ENCODE peak calls at places on chromosomes 3 and 15, in eight cellular contexts. B, I, Y, Q, X, U, F and P are unnamed samples.

GRCh38 chr3:66376568-66376967 is 124.3 kb downstream of the LRIG1 start:
- DNase-seq in X (no peak), Q (no peak), Y (no peak), U (no peak), I (no peak), F (no peak), B (peak), P (no peak)

GRCh38 chr3:188006726-188007393 is 147.1 kb upstream of the LPP start:
- DNase-seq in U (no peak), I (no peak), X (no peak), Q (no peak), F (no peak), B (no peak), Y (peak), P (no peak)

GRCh38 chr15:83378921-83379561 is 68.1 kb upstream of the SH3GL3 start:
- DNase-seq in X (no peak), Q (no peak), F (no peak), U (peak), I (no peak), B (no peak), Y (no peak), P (no peak)

GRCh38 chr3:14915636-14916222 is 31.7 kb upstream of the NR2C2 start:
- DNase-seq in B (no peak), Y (peak), F (no peak), I (peak), U (no peak), Q (no peak), X (no peak), P (no peak)

GRCh38 chr15:76206325-76206976 is 104.8 kb downstream of the ETFA start:
- DNase-seq in Y (no peak), B (peak), Q (no peak), X (no peak), F (peak), U (no peak), I (peak), P (no peak)

GRCh38 chr3:115245437-115245836 is 98.3 kb upstream of the ZBTB20 start:
- DNase-seq in Y (no peak), U (no peak), B (peak), I (no peak), Q (no peak), X (no peak), F (no peak), P (no peak)

GRCh38 chr3:149442845-149443544 is 31.5 kb upstream of the TM4SF4 start:
- DNase-seq in Q (no peak), F (peak), Y (no peak), U (no peak), X (no peak), B (peak), I (no peak), P (no peak)

GRCh38 chr3:155745795-155746550 is 1.1 kb upstream of the PLCH1 start:
- DNase-seq in Q (no peak), X (no peak), F (peak), B (no peak), U (peak), I (peak), Y (peak), P (no peak)

GRCh38 chr3:125440559-125440955 is 65.4 kb upstream of the ZNF148 start:
- DNase-seq in F (no peak), I (no peak), U (no peak), Y (no peak), Q (no peak), B (no peak), X (no peak), P (no peak)

GRCh38 chr15:49506341-49506740 is 83.3 kb downstream of the FGF7 start:
- DNase-seq in I (no peak), Q (no peak), U (no peak), X (no peak), F (no peak), B (no peak), Y (peak), P (no peak)

GRCh38 chr3:172848910-172849309 is 98.4 kb downstream of the ECT2 start:
- DNase-seq in B (peak), Q (no peak), F (no peak), I (no peak), X (no peak), Y (no peak), U (no peak), P (no peak)

GRCh38 chr3:178022599-178022998 is 513.6 kb upstream of the KCNMB2 start:
- DNase-seq in F (no peak), U (no peak), X (no peak), Y (no peak), B (peak), I (no peak), Q (no peak), P (no peak)

GRCh38 chr3:140303875-140304274 is 368.9 kb downstream of the CLSTN2 start:
- DNase-seq in Q (no peak), X (no peak), I (no peak), Y (no peak), U (no peak), B (no peak), F (no peak), P (no peak)

GRCh38 chr15:71812966-71813722 is 2.8 kb downstream of the NR2E3 start:
- DNase-seq in I (no peak), X (no peak), B (no peak), U (no peak), F (no peak), Y (no peak), Q (no peak), P (no peak)

GRCh38 chr15:77420610-77421369 is at the start of gene HMG20A:
- DNase-seq in U (peak), I (peak), Q (peak), B (peak), F (peak), Y (peak), X (peak), P (no peak)

GRCh38 chr3:73350988-73351387 is 273.8 kb downstream of the PDZRN3 start:
- DNase-seq in Y (no peak), Q (no peak), F (no peak), B (no peak), X (no peak), U (no peak), I (no peak), P (no peak)

GRCh38 chr15:101537681-101538080 is 48.2 kb upstream of the PCSK6 start:
- DNase-seq in U (no peak), Q (no peak), B (no peak), Y (no peak), I (no peak), F (no peak), X (no peak), P (no peak)

GRCh38 chr3:105686324-105686897 is 182.4 kb downstream of the CBLB start:
- DNase-seq in Q (no peak), B (peak), X (no peak), U (peak), F (no peak), Y (peak), I (no peak), P (no peak)